ENCODE peak calls at places on chromosomes 12 and 14, in six cellular contexts. K, E, C, Q, H and J are unnamed samples.

GRCh38 chr12:46788247-46788887 is 37.4 kb downstream of the SLC38A4 start:
- DNase-seq in C (peak), H (no peak), Q (no peak), K (no peak), E (no peak), J (no peak)

GRCh38 chr12:4210158-4210557 is 63.4 kb upstream of the CCND2 start:
- DNase-seq in H (no peak), C (peak), K (no peak), Q (no peak), E (no peak), J (no peak)

GRCh38 chr12:11513288-11513687 is 117.9 kb upstream of the PRB2 start:
- DNase-seq in H (peak), K (no peak), E (no peak), C (peak), Q (no peak), J (no peak)

GRCh38 chr12:23359975-23360638 is 589.4 kb downstream of the SOX5 start:
- DNase-seq in C (no peak), Q (no peak), H (no peak), K (no peak), E (no peak), J (peak)

GRCh38 chr12:54417712-54418440 is 1.2 kb downstream of the ITGA5 start:
- DNase-seq in E (no peak), H (no peak), Q (no peak), C (no peak), K (no peak), J (no peak)

GRCh38 chr12:41777064-41777790 is 367.4 kb downstream of the GXYLT1 start:
- DNase-seq in E (no peak), C (no peak), Q (no peak), K (no peak), H (no peak), J (no peak)

GRCh38 chr12:4290011-4290790 is 16.6 kb downstream of the CCND2 start:
- DNase-seq in C (no peak), K (no peak), H (no peak), E (no peak), Q (no peak), J (no peak)

GRCh38 chr12:92088802-92089201 is 56.8 kb downstream of the BTG1 start:
- DNase-seq in E (no peak), Q (no peak), K (no peak), H (no peak), C (no peak), J (no peak)

GRCh38 chr12:45409966-45410365 is 194.1 kb downstream of the ANO6 start:
- DNase-seq in H (no peak), E (peak), C (peak), Q (no peak), K (no peak), J (no peak)

GRCh38 chr12:1606021-1606622 is 11.7 kb upstream of the FBXL14 start:
- DNase-seq in C (peak), E (peak), K (peak), Q (peak), H (peak), J (peak)

GRCh38 chr14:104387000-104387384 is 192.6 kb upstream of the C14orf180 start:
- DNase-seq in Q (peak), K (no peak), H (no peak), C (no peak), E (no peak), J (no peak)

GRCh38 chr14:21199611-21200570 is 44.0 kb upstream of the OR5AU1 start:
- DNase-seq in C (peak), H (no peak), K (no peak), Q (no peak), E (no peak), J (no peak)

GRCh38 chr12:8948711-8949524 is 527 bp downstream of the M6PR start:
- DNase-seq in Q (no peak), C (peak), E (no peak), H (peak), K (peak), J (no peak)

GRCh38 chr12:103672401-103673119 is 85.5 kb downstream of the STAB2 start:
- DNase-seq in Q (no peak), K (peak), E (no peak), H (no peak), C (no peak), J (no peak)

GRCh38 chr12:95385646-95386045 is 88.3 kb upstream of the METAP2 start:
- DNase-seq in E (no peak), Q (no peak), K (no peak), C (no peak), H (no peak), J (no peak)

GRCh38 chr12:79818856-79819255 is 116.0 kb downstream of the PPP1R12A start:
- DNase-seq in Q (no peak), H (no peak), C (no peak), K (no peak), E (peak), J (no peak)

GRCh38 chr12:29783773-29784666 is at the start of gene TMTC1:
- DNase-seq in Q (peak), E (no peak), K (peak), H (peak), C (no peak), J (no peak)

GRCh38 chr14:73221945-73222344 is 15.4 kb upstream of the PAPLN start:
- DNase-seq in H (no peak), Q (no peak), K (no peak), E (no peak), C (no peak), J (no peak)

GRCh38 chr12:92210062-92210461 is 64.4 kb upstream of the BTG1 start:
- DNase-seq in C (peak), E (no peak), Q (no peak), K (no peak), H (no peak), J (no peak)

GRCh38 chr12:109871678-109872314 is 8.5 kb downstream of the GLTP start:
- DNase-seq in K (peak), Q (no peak), C (no peak), E (no peak), H (no peak), J (no peak)

GRCh38 chr14:93212432-93212831 is 5.4 kb downstream of the UBR7 start:
- DNase-seq in Q (no peak), C (no peak), E (no peak), K (no peak), H (no peak), J (no peak)

GRCh38 chr12:25958254-25959068 is at the start of gene RASSF8:
- DNase-seq in K (peak), C (peak), E (peak), Q (peak), H (peak), J (no peak)

DNA sequence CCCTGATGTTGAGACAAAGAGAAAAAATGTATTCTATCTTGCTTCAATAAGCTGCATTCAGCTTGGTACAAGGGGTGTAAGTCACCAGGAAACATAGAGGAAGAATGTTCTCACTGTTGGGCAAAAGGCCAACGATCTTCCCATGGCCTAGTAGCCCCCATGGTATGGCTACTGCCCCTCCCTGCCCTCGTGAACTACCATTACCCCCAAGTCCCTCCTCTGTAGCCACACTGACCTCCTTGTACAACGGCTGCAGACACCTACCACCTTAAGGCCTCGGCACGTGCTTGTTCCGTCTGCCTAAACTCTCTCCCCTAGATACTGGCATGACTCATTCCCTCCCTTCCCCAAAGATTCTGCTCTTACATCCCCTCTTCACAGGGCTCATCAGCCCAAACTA is 81.9 kb upstream of the ANO2 start:
- DNase-seq in E (no peak), Q (no peak), K (no peak), C (no peak), H (no peak), J (no peak)
- H3K4me3 ChIP-seq in E (no peak), Q (no peak), K (no peak), C (no peak), H (no peak), J (no peak)

GRCh38 chr14:61670576-61670975 is 24.7 kb upstream of the HIF1A start:
- DNase-seq in Q (no peak), K (no peak), C (no peak), E (no peak), H (no peak), J (no peak)
- H3K4me3 ChIP-seq in Q (no peak), K (no peak), C (no peak), E (no peak), H (no peak), J (no peak)

GRCh38 chr12:117845271-117845904 is 123.4 kb downstream of the KSR2 start:
- DNase-seq in C (no peak), Q (no peak), H (no peak), K (no peak), E (no peak), J (no peak)
- H3K4me3 ChIP-seq in C (no peak), Q (no peak), H (no peak), K (no peak), E (no peak), J (no peak)

DNA sequence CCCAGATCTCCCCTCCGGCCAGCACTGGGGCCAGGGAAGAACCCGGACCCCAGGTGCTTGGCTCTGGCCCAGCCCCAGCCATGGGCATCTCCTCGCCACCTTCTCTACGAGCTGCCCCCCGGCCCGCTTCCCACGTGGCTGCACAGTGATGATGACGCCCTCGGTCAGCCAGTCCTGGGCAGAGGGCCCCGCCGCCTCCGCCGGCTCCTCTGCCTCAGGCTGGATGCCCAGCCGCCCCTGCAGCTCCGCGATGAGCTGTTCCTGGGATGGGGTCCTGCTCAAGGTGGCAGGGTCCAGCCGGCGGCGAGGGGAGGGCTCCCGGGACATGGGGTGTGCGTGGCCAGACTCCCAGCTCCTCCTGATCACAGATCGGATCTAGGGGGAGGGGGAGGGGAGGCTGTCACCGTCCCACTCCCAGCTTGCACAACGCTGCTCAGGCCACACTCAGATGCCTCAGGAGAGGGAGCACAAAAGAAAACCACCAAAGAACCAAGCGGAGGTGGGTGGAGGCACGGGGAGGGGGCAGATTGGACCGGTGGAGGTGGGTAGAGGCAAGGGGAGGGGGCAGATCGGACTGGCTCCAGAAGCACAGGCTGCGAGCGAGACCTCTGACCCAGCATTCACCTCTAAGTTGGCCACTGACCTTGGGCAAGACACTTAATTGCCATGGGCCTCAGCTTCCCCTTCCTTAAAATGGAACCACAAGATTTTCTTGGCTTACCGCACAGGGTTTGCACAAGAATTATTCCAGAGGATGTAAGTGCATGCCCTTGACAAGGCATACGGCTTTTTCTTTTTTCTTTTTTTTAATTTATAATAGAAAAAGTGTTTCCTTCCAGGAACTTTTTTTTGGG is 16.1 kb upstream of the RPLP0 start:
- DNase-seq in C (no peak), H (no peak), Q (no peak), K (no peak), E (no peak), J (no peak)
- H3K4me3 ChIP-seq in C (no peak), H (no peak), Q (no peak), K (no peak), E (no peak), J (no peak)

GRCh38 chr14:91115986-91116385 is 2.1 kb downstream of the DGLUCY start:
- DNase-seq in C (no peak), E (no peak), K (no peak), Q (no peak), H (no peak), J (no peak)
- H3K4me3 ChIP-seq in C (no peak), E (no peak), K (peak), Q (peak), H (no peak), J (no peak)

GRCh38 chr12:20004951-20005350 is 363.4 kb upstream of the PDE3A start:
- DNase-seq in C (no peak), K (no peak), H (no peak), Q (no peak), E (no peak), J (no peak)
- H3K4me3 ChIP-seq in C (no peak), K (no peak), H (no peak), Q (no peak), E (no peak), J (no peak)

DNA sequence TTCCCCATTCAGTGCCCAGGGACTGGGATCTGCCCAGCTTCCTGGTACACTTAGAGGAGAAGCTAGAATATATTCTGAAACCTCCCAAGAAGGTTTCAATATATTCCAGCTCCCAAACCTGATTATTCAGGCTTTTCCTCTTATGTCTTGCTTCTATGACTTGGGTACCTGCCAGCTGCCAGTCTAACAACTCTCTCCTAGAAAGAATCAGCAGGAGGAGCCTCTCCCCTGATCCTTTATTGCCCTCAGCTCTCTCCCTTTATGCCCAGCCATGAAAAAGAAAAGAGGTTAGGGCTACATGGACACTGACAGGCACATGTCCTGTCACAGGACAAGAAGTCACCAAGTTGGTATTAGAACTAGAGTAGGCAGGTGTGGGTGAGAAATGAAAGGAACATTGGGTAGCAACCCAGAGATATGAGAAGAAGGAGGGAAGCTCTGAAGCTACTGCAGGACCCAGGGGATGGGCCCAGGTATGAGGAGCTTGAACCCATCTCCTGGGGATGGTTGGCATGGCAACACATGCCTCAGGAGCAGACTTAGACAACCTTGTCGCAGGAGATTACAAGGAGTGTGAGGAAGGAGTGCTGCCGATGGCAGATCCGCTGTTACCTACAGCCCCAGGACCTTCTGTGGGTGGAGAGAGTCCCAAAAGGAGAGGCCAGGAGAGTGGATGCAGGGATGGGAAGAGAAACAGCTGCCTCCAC is 2.0 kb upstream of the CACNB3 start:
- DNase-seq in Q (no peak), H (no peak), C (no peak), K (peak), E (no peak), J (no peak)
- H3K4me3 ChIP-seq in Q (no peak), H (peak), C (no peak), K (peak), E (peak), J (peak)

GRCh38 chr12:13130981-13131380 is 27.5 kb upstream of the GSG1 start:
- DNase-seq in C (no peak), K (no peak), E (no peak), Q (no peak), H (no peak), J (no peak)

GRCh38 chr12:13133886-13134285 is 30.4 kb upstream of the GSG1 start:
- DNase-seq in Q (no peak), H (no peak), K (no peak), C (no peak), E (no peak), J (no peak)

GRCh38 chr12:13135336-13136178 is 32.1 kb upstream of the GSG1 start:
- DNase-seq in C (peak), K (no peak), Q (peak), H (peak), E (peak), J (no peak)
- H3K4me3 ChIP-seq in C (no peak), K (no peak), Q (peak), H (no peak), E (no peak), J (no peak)

DNA sequence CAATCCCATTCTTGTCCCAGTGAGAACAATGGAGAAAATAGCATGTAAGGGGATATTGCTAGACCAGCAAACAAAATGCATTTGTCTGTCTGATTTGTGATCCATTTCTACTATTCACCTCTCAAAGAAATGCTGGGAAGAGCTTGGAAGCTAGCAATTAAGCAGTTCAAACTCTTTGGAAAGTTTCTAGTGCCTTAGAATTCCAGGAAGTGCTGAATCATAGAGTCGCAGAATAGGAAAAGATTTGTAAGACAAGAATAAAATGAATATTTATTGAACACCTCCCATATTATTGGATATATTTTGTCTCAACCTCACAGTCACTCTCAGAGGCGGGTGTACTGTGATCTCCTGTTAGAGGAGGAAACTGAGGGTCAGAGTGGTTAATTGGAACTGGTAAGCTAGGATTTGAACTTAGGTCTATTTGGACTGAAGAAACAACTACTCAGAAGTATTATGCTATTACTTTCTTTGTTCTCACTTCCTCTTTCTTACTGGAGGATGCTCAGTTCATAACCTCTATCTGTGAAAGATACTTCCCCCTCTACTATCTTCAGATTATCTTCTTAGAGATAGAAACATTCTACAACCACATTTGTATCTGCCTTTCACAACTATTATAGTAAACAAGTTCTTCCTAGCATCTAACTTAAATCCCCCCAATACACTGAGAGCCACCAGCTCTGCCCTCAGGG is 64.1 kb downstream of the DRAM1 start:
- DNase-seq in K (no peak), H (no peak), E (no peak), C (no peak), Q (no peak), J (no peak)
- H3K4me3 ChIP-seq in K (no peak), H (no peak), E (no peak), C (no peak), Q (no peak), J (no peak)

GRCh38 chr12:131218291-131219172 is 264.8 kb downstream of the ADGRD1 start:
- DNase-seq in Q (no peak), H (no peak), K (peak), E (no peak), C (no peak), J (no peak)
- H3K4me3 ChIP-seq in Q (peak), H (no peak), K (no peak), E (no peak), C (no peak), J (no peak)